ENCODE peak calls at places on chromosomes 16 and 17, in four cellular contexts. N is esophagus squamous epithelium, J is lung, W is uterus. C is an unnamed sample.

GRCh38 chr17:80652751-80653330 is 108.2 kb downstream of the RPTOR start:
- DNase-seq in N (no peak), J (no peak), W (no peak), C (no peak)

GRCh38 chr17:39224778-39225307 is 902 bp downstream of the STAC2 start:
- DNase-seq in N (no peak), J (no peak), W (no peak), C (no peak)

GRCh38 chr17:68534714-68535113 is 22.5 kb downstream of the PRKAR1A start:
- DNase-seq in N (no peak), J (no peak), W (no peak), C (no peak)

GRCh38 chr17:8724451-8724850 is 20.2 kb downstream of the CCDC42 start:
- DNase-seq in N (no peak), J (peak; percentile 65), W (no peak), C (no peak)

GRCh38 chr17:47989159-47989558 is 18.2 kb downstream of the CDK5RAP3 start:
- DNase-seq in N (no peak), J (no peak), W (no peak), C (no peak)

GRCh38 chr17:43169561-43170139 is 1.4 kb upstream of the NBR1 start:
- DNase-seq in N (no peak), J (no peak), W (peak; percentile 29), C (peak; percentile 7)

GRCh38 chr17:29619251-29619650 is 3.5 kb downstream of the CORO6 start:
- DNase-seq in N (no peak), J (no peak), W (no peak), C (no peak)

GRCh38 chr17:14833201-14833773 is 431.8 kb downstream of the PMP22 start:
- DNase-seq in N (no peak), J (no peak), W (no peak), C (no peak)

GRCh38 chr17:6797718-6798351 is 21.8 kb downstream of the FBXO39 start:
- DNase-seq in N (no peak), J (no peak), W (no peak), C (no peak)

GRCh38 chr17:47870042-47870441 is 19.1 kb upstream of the SP6 start:
- DNase-seq in N (no peak), J (no peak), W (no peak), C (no peak)

GRCh38 chr17:60600490-60601431 is 768 bp downstream of the PPM1D start:
- DNase-seq in N (peak; percentile 11), J (peak; percentile 75), W (peak; percentile 76), C (peak; percentile 87)

GRCh38 chr17:8100149-8100548 is 12.6 kb upstream of the ALOX12B start:
- DNase-seq in N (no peak), J (no peak), W (no peak), C (no peak)

GRCh38 chr17:40646791-40647548 is 648 bp downstream of the SMARCE1 start:
- DNase-seq in N (no peak), J (peak; percentile 29), W (no peak), C (peak; percentile 19)

GRCh38 chr16:27067138-27067537 is 411 bp downstream of the C16orf82 start:
- DNase-seq in N (no peak), J (no peak), W (no peak), C (no peak)

GRCh38 chr17:50802609-50803571 is 32.5 kb upstream of the WFIKKN2 start:
- DNase-seq in N (no peak), J (no peak), W (no peak), C (no peak)

GRCh38 chr17:77666881-77667395 is 291.6 kb upstream of the TNRC6C start:
- DNase-seq in N (no peak), J (no peak), W (no peak), C (peak; percentile 28)

GRCh38 chr16:2398520-2398919 is 30.7 kb upstream of the CCNF start:
- DNase-seq in N (no peak), J (no peak), W (no peak), C (no peak)

GRCh38 chr16:66510711-66511614 is 39.0 kb downstream of the TK2 start:
- DNase-seq in N (no peak), J (peak; percentile 70), W (peak; percentile 33), C (no peak)

GRCh38 chr16:66509576-66509975 is 40.3 kb downstream of the TK2 start:
- DNase-seq in N (no peak), J (no peak), W (peak; percentile 11), C (no peak)

GRCh38 chr16:66508914-66509496 is 40.9 kb downstream of the TK2 start:
- DNase-seq in N (no peak), J (no peak), W (peak; percentile 8), C (no peak)

GRCh38 chr16:66511615-66512500 is 38.1 kb downstream of the TK2 start:
- DNase-seq in N (no peak), J (no peak), W (peak; percentile 49), C (no peak)

GRCh38 chr16:66510298-66510697 is 39.6 kb downstream of the TK2 start:
- DNase-seq in N (no peak), J (no peak), W (peak; percentile 12), C (no peak)
- H3K4me1 ChIP-seq in N (peaks cover 56% of the 10 kb centered on the region), J (peaks cover 32% of the 10 kb centered on the region), W (no peaks in the 10 kb centered on the region), C (no peaks in the 10 kb centered on the region)

GRCh38 chr17:63702616-63703015 is 2.7 kb upstream of the LIMD2 start:
- DNase-seq in N (no peak), J (no peak), W (no peak), C (no peak)

GRCh38 chr17:63703029-63703428 is 3.1 kb upstream of the LIMD2 start:
- DNase-seq in N (no peak), J (no peak), W (no peak), C (no peak)

GRCh38 chr17:63700528-63701441 is 860 bp upstream of the LIMD2 start:
- DNase-seq in N (no peak), J (no peak), W (peak; percentile 44), C (no peak)

GRCh38 chr17:63701477-63702222 is 1.7 kb upstream of the LIMD2 start:
- DNase-seq in N (no peak), J (no peak), W (no peak), C (peak; percentile 51)

DNA sequence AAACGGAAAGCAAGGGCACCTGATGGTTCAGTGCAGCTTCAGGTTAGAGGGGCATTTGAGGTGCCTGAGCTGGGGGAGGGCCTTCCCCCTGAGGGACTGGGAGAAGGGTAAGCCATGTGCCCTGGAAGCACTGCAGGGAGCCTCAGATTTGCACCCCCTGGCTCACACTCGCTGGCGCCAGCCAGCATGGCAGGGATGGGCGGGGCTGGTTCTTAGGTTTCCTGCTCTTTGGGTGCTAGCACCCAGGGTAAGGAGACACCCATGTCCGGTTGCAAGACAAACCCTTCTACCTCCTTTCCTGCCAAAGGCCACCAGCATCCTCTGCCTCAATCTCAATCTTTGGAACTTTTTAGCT is 2.3 kb upstream of the LIMD2 start:
- DNase-seq in N (no peak), J (no peak), W (no peak), C (no peak)
- H3K4me1 ChIP-seq in N (peaks cover 41% of the 10 kb centered on the region), J (peaks cover 21% of the 10 kb centered on the region), W (no peaks in the 10 kb centered on the region), C (no peaks in the 10 kb centered on the region)

GRCh38 chr17:58279736-58280479 is 827 bp downstream of the MPO start:
- DNase-seq in N (no peak), J (no peak), W (no peak), C (no peak)
- H3K4me1 ChIP-seq in N (no peaks in the 10 kb centered on the region), J (no peaks in the 10 kb centered on the region), W (no peaks in the 10 kb centered on the region), C (no peaks in the 10 kb centered on the region)

DNA sequence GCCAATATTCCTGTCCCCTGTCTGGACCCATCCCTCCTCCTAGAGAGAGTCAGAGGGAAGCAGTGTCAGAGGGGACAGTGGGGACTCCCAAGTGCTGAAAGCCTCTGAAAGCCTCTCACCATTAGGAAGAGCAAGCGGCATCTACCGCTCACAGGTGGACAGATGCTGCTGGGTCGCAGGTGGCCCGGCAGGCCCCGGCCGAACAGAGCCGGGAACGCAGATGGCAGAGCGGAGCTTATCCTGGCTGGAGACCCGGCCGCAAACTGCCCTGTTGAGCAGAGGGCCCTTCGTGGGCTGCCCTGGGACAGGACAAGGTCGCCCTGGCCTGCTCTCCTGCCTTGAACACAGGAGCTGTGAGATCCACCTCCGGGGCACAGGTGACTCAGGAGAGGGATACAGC is 23.0 kb upstream of the NAT9 start:
- DNase-seq in N (no peak), J (no peak), W (no peak), C (no peak)
- H3K4me1 ChIP-seq in N (no peaks in the 10 kb centered on the region), J (no peaks in the 10 kb centered on the region), W (no peaks in the 10 kb centered on the region), C (no peaks in the 10 kb centered on the region)

C was measured in small intestine.